ENCODE peak calls at places on chromosomes 11 and 22, in eight cellular contexts. One of them, this sample, is unnamed.

GRCh38 chr22:20551805-20552449 is 44.5 kb downstream of the MED15 start:
- DNase-seq in heart right ventricle: peak
- DNase-seq in NCI-H774: no peak
- DNase-seq in B cell: no peak
- DNase-seq in glutamatergic neuron: peak
- DNase-seq in astrocyte of the spinal cord: no peak
- DNase-seq in OCI-LY7: no peak
- DNase-seq in IMR-90: no peak
- DNase-seq in this sample: no peak

GRCh38 chr11:93489841-93490240 is 53.4 kb downstream of the SMCO4 start:
- DNase-seq in astrocyte of the spinal cord: no peak
- DNase-seq in IMR-90: no peak
- DNase-seq in glutamatergic neuron: no peak
- DNase-seq in B cell: no peak
- DNase-seq in OCI-LY7: no peak
- DNase-seq in heart right ventricle: no peak
- DNase-seq in NCI-H774: no peak
- DNase-seq in this sample: no peak

GRCh38 chr11:26188559-26188958 is 143.4 kb upstream of the ANO3 start:
- DNase-seq in OCI-LY7: no peak
- DNase-seq in NCI-H774: no peak
- DNase-seq in B cell: no peak
- DNase-seq in IMR-90: peak
- DNase-seq in astrocyte of the spinal cord: no peak
- DNase-seq in glutamatergic neuron: no peak
- DNase-seq in heart right ventricle: no peak
- DNase-seq in this sample: no peak

GRCh38 chr11:14269956-14270355 is 89.0 kb downstream of the RRAS2 start:
- DNase-seq in OCI-LY7: no peak
- DNase-seq in astrocyte of the spinal cord: no peak
- DNase-seq in glutamatergic neuron: no peak
- DNase-seq in IMR-90: no peak
- DNase-seq in NCI-H774: no peak
- DNase-seq in heart right ventricle: no peak
- DNase-seq in B cell: no peak
- DNase-seq in this sample: no peak

GRCh38 chr11:82195251-82195650 is 538.4 kb downstream of the FAM181B start:
- DNase-seq in NCI-H774: no peak
- DNase-seq in IMR-90: no peak
- DNase-seq in heart right ventricle: no peak
- DNase-seq in astrocyte of the spinal cord: no peak
- DNase-seq in glutamatergic neuron: no peak
- DNase-seq in B cell: no peak
- DNase-seq in OCI-LY7: no peak
- DNase-seq in this sample: no peak

GRCh38 chr22:22166941-22167713 is 77.5 kb upstream of the VPREB1 start:
- DNase-seq in astrocyte of the spinal cord: no peak
- DNase-seq in OCI-LY7: peak
- DNase-seq in NCI-H774: no peak
- DNase-seq in glutamatergic neuron: no peak
- DNase-seq in heart right ventricle: no peak
- DNase-seq in IMR-90: no peak
- DNase-seq in B cell: no peak
- DNase-seq in this sample: no peak

GRCh38 chr22:42459273-42460040 is 27.3 kb upstream of the NFAM1 start:
- DNase-seq in OCI-LY7: no peak
- DNase-seq in heart right ventricle: no peak
- DNase-seq in NCI-H774: no peak
- DNase-seq in astrocyte of the spinal cord: no peak
- DNase-seq in IMR-90: no peak
- DNase-seq in B cell: no peak
- DNase-seq in glutamatergic neuron: no peak
- DNase-seq in this sample: peak

GRCh38 chr11:31943056-31943780 is 132.1 kb upstream of the PAX6 start:
- DNase-seq in OCI-LY7: no peak
- DNase-seq in IMR-90: no peak
- DNase-seq in NCI-H774: no peak
- DNase-seq in glutamatergic neuron: no peak
- DNase-seq in astrocyte of the spinal cord: no peak
- DNase-seq in B cell: no peak
- DNase-seq in heart right ventricle: no peak
- DNase-seq in this sample: no peak

GRCh38 chr22:40407021-40407761 is 36.8 kb downstream of the SGSM3 start:
- DNase-seq in IMR-90: no peak
- DNase-seq in NCI-H774: no peak
- DNase-seq in B cell: no peak
- DNase-seq in astrocyte of the spinal cord: no peak
- DNase-seq in OCI-LY7: no peak
- DNase-seq in heart right ventricle: no peak
- DNase-seq in glutamatergic neuron: no peak
- DNase-seq in this sample: no peak

GRCh38 chr11:45371251-45371749 is 85.2 kb upstream of the SYT13 start:
- DNase-seq in OCI-LY7: peak
- DNase-seq in NCI-H774: peak
- DNase-seq in B cell: no peak
- DNase-seq in glutamatergic neuron: peak
- DNase-seq in astrocyte of the spinal cord: peak
- DNase-seq in IMR-90: peak
- DNase-seq in heart right ventricle: peak
- DNase-seq in this sample: peak

GRCh38 chr11:100863080-100863581 is 176.0 kb downstream of the ARHGAP42 start:
- DNase-seq in OCI-LY7: no peak
- DNase-seq in glutamatergic neuron: no peak
- DNase-seq in IMR-90: peak
- DNase-seq in astrocyte of the spinal cord: peak
- DNase-seq in B cell: no peak
- DNase-seq in heart right ventricle: no peak
- DNase-seq in NCI-H774: no peak
- DNase-seq in this sample: peak

GRCh38 chr22:29041408-29041807 is 20.2 kb downstream of the C22orf31 start:
- DNase-seq in glutamatergic neuron: no peak
- DNase-seq in OCI-LY7: no peak
- DNase-seq in heart right ventricle: no peak
- DNase-seq in IMR-90: peak
- DNase-seq in NCI-H774: no peak
- DNase-seq in B cell: no peak
- DNase-seq in astrocyte of the spinal cord: peak
- DNase-seq in this sample: no peak

GRCh38 chr11:95269402-95269801 is 38.4 kb upstream of the SESN3 start:
- DNase-seq in glutamatergic neuron: no peak
- DNase-seq in astrocyte of the spinal cord: no peak
- DNase-seq in B cell: no peak
- DNase-seq in OCI-LY7: no peak
- DNase-seq in NCI-H774: no peak
- DNase-seq in heart right ventricle: no peak
- DNase-seq in IMR-90: no peak
- DNase-seq in this sample: no peak

GRCh38 chr22:26690654-26691376 is 33.4 kb downstream of the MIAT start:
- DNase-seq in NCI-H774: no peak
- DNase-seq in OCI-LY7: no peak
- DNase-seq in astrocyte of the spinal cord: no peak
- DNase-seq in IMR-90: no peak
- DNase-seq in B cell: no peak
- DNase-seq in heart right ventricle: no peak
- DNase-seq in glutamatergic neuron: no peak
- DNase-seq in this sample: no peak

This sample was measured in ELF-1.